ENCODE peak calls at places on chromosome 3, in nine cellular contexts. J, N, I, D, M, L, E, P and W are unnamed samples.

GRCh38 chr3:157508461-157508860 is 5.2 kb upstream of the VEPH1 start:
- DNase-seq in D (no peak), N (no peak), L (no peak), E (no peak), M (no peak), I (no peak), J (no peak), P (no peak), W (no peak)

GRCh38 chr3:159609620-159610019 is 379.0 kb upstream of the IL12A start:
- DNase-seq in L (no peak), N (no peak), M (no peak), D (no peak), J (no peak), P (no peak), E (no peak), I (no peak), W (no peak)

GRCh38 chr3:192881159-192881786 is 36.4 kb downstream of the MB21D2 start:
- DNase-seq in P (no peak), D (no peak), I (no peak), J (no peak), L (no peak), E (no peak), M (no peak), N (no peak), W (no peak)

GRCh38 chr3:197949191-197949766 is 711 bp upstream of the RPL35A start:
- DNase-seq in I (no peak), N (no peak), L (peak; percentile 6), D (no peak), P (no peak), J (no peak), M (no peak), E (no peak), W (no peak)

GRCh38 chr3:75951941-75952340 is 166.6 kb upstream of the ZNF717 start:
- DNase-seq in P (no peak), M (no peak), E (no peak), L (no peak), I (no peak), D (no peak), N (no peak), J (no peak), W (no peak)

GRCh38 chr3:138877246-138877645 is 42.5 kb upstream of the PIK3CB start:
- DNase-seq in D (no peak), P (no peak), L (no peak), M (no peak), J (no peak), E (no peak), I (no peak), N (no peak), W (no peak)

GRCh38 chr3:131163-131889 is 65.2 kb upstream of the CHL1 start:
- DNase-seq in E (no peak), J (no peak), M (no peak), D (no peak), P (no peak), L (no peak), I (no peak), N (no peak), W (no peak)

GRCh38 chr3:127386490-127386889 is 98.6 kb upstream of the PRR20G start:
- DNase-seq in J (no peak), E (no peak), N (no peak), M (no peak), L (no peak), I (no peak), P (no peak), D (no peak), W (no peak)

GRCh38 chr3:123623346-123623880 is 38.6 kb upstream of the HACD2 start:
- DNase-seq in D (no peak), M (no peak), J (no peak), E (no peak), N (no peak), I (no peak), P (no peak), L (no peak), W (no peak)

GRCh38 chr3:14980689-14981088 is 33.3 kb downstream of the NR2C2 start:
- DNase-seq in I (no peak), P (no peak), M (no peak), J (no peak), N (no peak), E (no peak), D (no peak), L (no peak), W (no peak)

GRCh38 chr3:30811174-30811795 is 83.2 kb downstream of the GADL1 start:
- DNase-seq in D (no peak), L (no peak), M (no peak), J (no peak), E (no peak), P (no peak), I (no peak), N (no peak), W (no peak)

GRCh38 chr3:158841387-158841786 is 39.5 kb downstream of the MFSD1 start:
- DNase-seq in E (no peak), J (no peak), I (peak; percentile 50), N (no peak), L (no peak), P (peak; percentile 46), D (no peak), M (no peak), W (no peak)

GRCh38 chr3:61537366-61537765 is 24.0 kb upstream of the PTPRG start:
- DNase-seq in D (no peak), N (no peak), M (no peak), J (no peak), I (no peak), E (no peak), P (no peak), L (no peak), W (no peak)

GRCh38 chr3:170467560-170467959 is 48.9 kb downstream of the CLDN11 start:
- DNase-seq in E (no peak), I (no peak), D (no peak), N (no peak), J (no peak), M (no peak), L (no peak), P (no peak), W (no peak)

GRCh38 chr3:136277634-136278033 is 27.5 kb downstream of the PCCB start:
- DNase-seq in N (no peak), E (no peak), D (no peak), L (no peak), P (peak; percentile 32), I (no peak), J (no peak), M (no peak), W (no peak)

GRCh38 chr3:15099364-15100098 is 583 bp upstream of the RBSN start:
- DNase-seq in J (no peak), P (no peak), M (peak; percentile 23), L (no peak), E (no peak), I (no peak), N (no peak), D (no peak), W (no peak)

GRCh38 chr3:96843505-96844203 is 29.3 kb downstream of the EPHA6 start:
- DNase-seq in I (no peak), J (no peak), P (no peak), D (no peak), L (no peak), E (no peak), M (no peak), N (no peak), W (no peak)

GRCh38 chr3:154708554-154708953 is 278.6 kb upstream of the GPR149 start:
- DNase-seq in M (no peak), J (no peak), D (no peak), L (no peak), N (no peak), P (no peak), I (no peak), E (no peak), W (no peak)